ENCODE peak calls at places on chromosomes 12 and 14, in eight cellular contexts. V is OCI-LY7; N is stimulated activated CD4-positive, alpha-beta T cell treated with anti-CD3 and anti-CD28 coated beads, TNF-alpha, amount 100 ng/mL, for 48 hours; Z is NCI-H1417; H is activated T-helper 9 cell treated with anti-CD3 and anti-CD28 coated beads, Interleukin-2, amount 50 U/mL, for 16 hours; Y is fibroblast of lung; X is activated T-helper 2 cell treated with anti-CD3 and anti-CD28 coated beads, Interferon-gamma antibody, Interleukin-2, Interleukin-4, amounts not matched to agents 10 μg/mL and 5 μg/mL and 100 μg/mL, durations not matched to agents 14 hours and 24 hours and 36 hours; J is globus pallidus. F is an unnamed sample.

GRCh38 chr14:52380294-52380693 is 66.2 kb downstream of the PTGER2 start:
- DNase-seq in N (no peak), X (no peak), Z (no peak), H (no peak), Y (peak; percentile 71), J (no peak), V (no peak), F (no peak)

GRCh38 chr12:114257687-114258086 is 148.3 kb downstream of the TBX5 start:
- DNase-seq in Z (no peak), Y (no peak), N (no peak), X (no peak), V (no peak), H (no peak), J (no peak), F (no peak)

GRCh38 chr14:88802596-88802995 is 9.8 kb upstream of the EML5 start:
- DNase-seq in Z (no peak), Y (no peak), V (no peak), N (no peak), X (no peak), J (no peak), H (no peak), F (no peak)

GRCh38 chr14:95394981-95395737 is 75.5 kb upstream of the CLMN start:
- DNase-seq in J (no peak), H (no peak), X (no peak), Y (no peak), N (no peak), V (no peak), Z (no peak), F (no peak)

GRCh38 chr12:130031571-130032189 is 127.9 kb upstream of the TMEM132D start:
- DNase-seq in V (peak; percentile 56), Y (no peak), X (peak; percentile 37), J (peak; percentile 47), Z (peak; percentile 73), H (peak; percentile 16), N (peak; percentile 44), F (peak; percentile 45)

GRCh38 chr14:59103396-59103795 is 85.1 kb upstream of the DAAM1 start:
- DNase-seq in V (no peak), N (no peak), Y (peak; percentile 83), X (no peak), H (no peak), J (no peak), Z (no peak), F (no peak)

GRCh38 chr14:97277711-97278110 is 480.5 kb downstream of the VRK1 start:
- DNase-seq in N (no peak), V (no peak), J (no peak), X (no peak), Z (no peak), H (no peak), Y (no peak), F (no peak)

GRCh38 chr12:82619644-82620043 is 67.1 kb upstream of the TMTC2 start:
- DNase-seq in J (no peak), Z (no peak), H (no peak), X (no peak), Y (no peak), V (no peak), N (no peak), F (no peak)

GRCh38 chr12:99916555-99916954 is 68.2 kb downstream of the ANKS1B start:
- DNase-seq in X (no peak), N (no peak), J (no peak), H (no peak), V (no peak), Z (no peak), Y (peak; percentile 4), F (no peak)

GRCh38 chr14:72609205-72609916 is 284.5 kb downstream of the DPF3 start:
- DNase-seq in H (no peak), V (no peak), N (no peak), X (no peak), J (no peak), Z (no peak), Y (no peak), F (no peak)